ENCODE peak calls at places on chromosomes 11 and 22, in six cellular contexts. One of them, this sample, is unnamed.

GRCh38 chr11:84855846-84856245 is 771.3 kb downstream of the DLG2 start:
- DNase-seq in AG10803: peak
- DNase-seq in fibroblast of pulmonary artery: peak
- DNase-seq in stimulated activated CD4-positive, alpha-beta T cell treated with anti-CD3 and anti-CD28 coated beads, Interleukin-15, amount 100 ng/mL, for 1 hour: no peak
- DNase-seq in NCI-H1105 treated with DMSO at 0.1 percent for 48 hours: no peak
- DNase-seq in CD8-positive, alpha-beta memory T cell: no peak
- DNase-seq in this sample: no peak

GRCh38 chr22:22099833-22100812 is 117.5 kb upstream of the TOP3B start:
- DNase-seq in AG10803: no peak
- DNase-seq in fibroblast of pulmonary artery: peak
- DNase-seq in stimulated activated CD4-positive, alpha-beta T cell treated with anti-CD3 and anti-CD28 coated beads, Interleukin-15, amount 100 ng/mL, for 1 hour: no peak
- DNase-seq in NCI-H1105 treated with DMSO at 0.1 percent for 48 hours: no peak
- DNase-seq in CD8-positive, alpha-beta memory T cell: no peak
- DNase-seq in this sample: no peak

GRCh38 chr11:47394322-47395224 is 13.8 kb upstream of the SLC39A13 start:
- DNase-seq in AG10803: no peak
- DNase-seq in fibroblast of pulmonary artery: peak
- DNase-seq in stimulated activated CD4-positive, alpha-beta T cell treated with anti-CD3 and anti-CD28 coated beads, Interleukin-15, amount 100 ng/mL, for 1 hour: no peak
- DNase-seq in NCI-H1105 treated with DMSO at 0.1 percent for 48 hours: no peak
- DNase-seq in CD8-positive, alpha-beta memory T cell: peak
- DNase-seq in this sample: no peak

GRCh38 chr11:87306260-87306861 is 268.6 kb downstream of the TMEM135 start:
- DNase-seq in AG10803: no peak
- DNase-seq in fibroblast of pulmonary artery: peak
- DNase-seq in stimulated activated CD4-positive, alpha-beta T cell treated with anti-CD3 and anti-CD28 coated beads, Interleukin-15, amount 100 ng/mL, for 1 hour: no peak
- DNase-seq in NCI-H1105 treated with DMSO at 0.1 percent for 48 hours: no peak
- DNase-seq in CD8-positive, alpha-beta memory T cell: no peak
- DNase-seq in this sample: no peak

GRCh38 chr11:44622190-44622650 is 56.8 kb downstream of the CD82 start:
- DNase-seq in AG10803: no peak
- DNase-seq in fibroblast of pulmonary artery: no peak
- DNase-seq in stimulated activated CD4-positive, alpha-beta T cell treated with anti-CD3 and anti-CD28 coated beads, Interleukin-15, amount 100 ng/mL, for 1 hour: no peak
- DNase-seq in NCI-H1105 treated with DMSO at 0.1 percent for 48 hours: no peak
- DNase-seq in CD8-positive, alpha-beta memory T cell: no peak
- DNase-seq in this sample: no peak

GRCh38 chr11:35006389-35007128 is 90.1 kb downstream of the PDHX start:
- DNase-seq in AG10803: no peak
- DNase-seq in fibroblast of pulmonary artery: no peak
- DNase-seq in stimulated activated CD4-positive, alpha-beta T cell treated with anti-CD3 and anti-CD28 coated beads, Interleukin-15, amount 100 ng/mL, for 1 hour: no peak
- DNase-seq in NCI-H1105 treated with DMSO at 0.1 percent for 48 hours: no peak
- DNase-seq in CD8-positive, alpha-beta memory T cell: no peak
- DNase-seq in this sample: peak

GRCh38 chr11:76592025-76592914 is 78.3 kb downstream of the LRRC32 start:
- DNase-seq in AG10803: no peak
- DNase-seq in fibroblast of pulmonary artery: no peak
- DNase-seq in stimulated activated CD4-positive, alpha-beta T cell treated with anti-CD3 and anti-CD28 coated beads, Interleukin-15, amount 100 ng/mL, for 1 hour: no peak
- DNase-seq in NCI-H1105 treated with DMSO at 0.1 percent for 48 hours: no peak
- DNase-seq in CD8-positive, alpha-beta memory T cell: no peak
- DNase-seq in this sample: no peak

GRCh38 chr11:20020716-20021115 is 139.6 kb downstream of the DBX1 start:
- DNase-seq in AG10803: no peak
- DNase-seq in fibroblast of pulmonary artery: no peak
- DNase-seq in stimulated activated CD4-positive, alpha-beta T cell treated with anti-CD3 and anti-CD28 coated beads, Interleukin-15, amount 100 ng/mL, for 1 hour: no peak
- DNase-seq in NCI-H1105 treated with DMSO at 0.1 percent for 48 hours: no peak
- DNase-seq in CD8-positive, alpha-beta memory T cell: no peak
- DNase-seq in this sample: no peak

GRCh38 chr22:46465793-46466192 is 71.6 kb downstream of the CELSR1 start:
- DNase-seq in AG10803: no peak
- DNase-seq in fibroblast of pulmonary artery: no peak
- DNase-seq in stimulated activated CD4-positive, alpha-beta T cell treated with anti-CD3 and anti-CD28 coated beads, Interleukin-15, amount 100 ng/mL, for 1 hour: no peak
- DNase-seq in NCI-H1105 treated with DMSO at 0.1 percent for 48 hours: no peak
- DNase-seq in CD8-positive, alpha-beta memory T cell: no peak
- DNase-seq in this sample: no peak

GRCh38 chr11:74147199-74147929 is 23.4 kb downstream of the C2CD3 start:
- DNase-seq in AG10803: peak
- DNase-seq in fibroblast of pulmonary artery: no peak
- DNase-seq in stimulated activated CD4-positive, alpha-beta T cell treated with anti-CD3 and anti-CD28 coated beads, Interleukin-15, amount 100 ng/mL, for 1 hour: no peak
- DNase-seq in NCI-H1105 treated with DMSO at 0.1 percent for 48 hours: no peak
- DNase-seq in CD8-positive, alpha-beta memory T cell: no peak
- DNase-seq in this sample: no peak

GRCh38 chr22:28116261-28116673 is 197.2 kb upstream of the PITPNB start:
- DNase-seq in AG10803: peak
- DNase-seq in fibroblast of pulmonary artery: peak
- DNase-seq in stimulated activated CD4-positive, alpha-beta T cell treated with anti-CD3 and anti-CD28 coated beads, Interleukin-15, amount 100 ng/mL, for 1 hour: no peak
- DNase-seq in NCI-H1105 treated with DMSO at 0.1 percent for 48 hours: no peak
- DNase-seq in CD8-positive, alpha-beta memory T cell: no peak
- DNase-seq in this sample: no peak

GRCh38 chr11:71265559-71266092 is 13.2 kb upstream of the SHANK2 start:
- DNase-seq in AG10803: no peak
- DNase-seq in fibroblast of pulmonary artery: no peak
- DNase-seq in stimulated activated CD4-positive, alpha-beta T cell treated with anti-CD3 and anti-CD28 coated beads, Interleukin-15, amount 100 ng/mL, for 1 hour: no peak
- DNase-seq in NCI-H1105 treated with DMSO at 0.1 percent for 48 hours: no peak
- DNase-seq in CD8-positive, alpha-beta memory T cell: no peak
- DNase-seq in this sample: no peak